ENCODE peak calls at places on chromosomes 2 and 18, in six cellular contexts. Q is C1 segment of cervical spinal cord; A is activated effector memory CD4-positive, alpha-beta T cell treated with Interleukin-2 at 50 U/mL for 16 hours; Z is colonic mucosa; U is amygdala; X is fibroblast of gingiva. Y is an unnamed sample.

GRCh38 chr2:43851026-43851980 is 12.5 kb downstream of the ABCG8 start:
- DNase-seq in X (no peak), Q (no peak), Z (no peak), A (no peak), U (no peak), Y (no peak)

GRCh38 chr2:23160006-23160405 is 225.0 kb upstream of the KLHL29 start:
- DNase-seq in X (no peak), U (no peak), Z (no peak), Q (no peak), A (no peak), Y (no peak)

GRCh38 chr2:23692263-23692662 is 234.7 kb downstream of the ATAD2B start:
- DNase-seq in Q (no peak), A (no peak), U (no peak), Z (no peak), X (no peak), Y (no peak)

GRCh38 chr2:15912203-15912602 is 28.1 kb upstream of the MYCN start:
- DNase-seq in U (no peak), Q (no peak), Z (no peak), X (no peak), A (no peak), Y (no peak)

GRCh38 chr2:98502556-98503335 is 58.1 kb downstream of the INPP4A start:
- DNase-seq in X (peak), Q (no peak), Z (no peak), A (no peak), U (no peak), Y (no peak)

GRCh38 chr18:48680871-48681270 is 142.0 kb downstream of the CTIF start:
- DNase-seq in A (no peak), Z (no peak), X (no peak), U (peak), Q (peak), Y (no peak)

GRCh38 chr2:183579686-183580085 is 455.4 kb downstream of the NUP35 start:
- DNase-seq in Q (no peak), U (no peak), A (no peak), X (no peak), Z (no peak), Y (no peak)

GRCh38 chr2:175872716-175873115 is 129.4 kb downstream of the LNPK start:
- DNase-seq in Q (no peak), A (no peak), Z (no peak), U (no peak), X (no peak), Y (no peak)

GRCh38 chr2:178829299-178829698 is 22.1 kb upstream of the TTN start:
- DNase-seq in Z (no peak), A (no peak), U (no peak), X (no peak), Q (no peak), Y (no peak)